ENCODE peak calls at places on chromosome 1, in five cellular contexts. One of them, this sample, is unnamed.

GRCh38 chr1:73839922-73840321 is 358.1 kb downstream of the LRRIQ3 start:
- DNase-seq in NCI-H1092: no peak
- DNase-seq in lung: no peak
- DNase-seq in naive thymus-derived CD8-positive, alpha-beta T cell: no peak
- DNase-seq in stimulated activated CD4-positive, alpha-beta T cell treated with anti-CD3 and anti-CD28 coated beads, Interleukin-15, amount 100 ng/mL, for 1 hour: no peak
- DNase-seq in this sample: peak

GRCh38 chr1:83978056-83978455 is 20.9 kb downstream of the TTLL7 start:
- DNase-seq in NCI-H1092: peak
- DNase-seq in naive thymus-derived CD8-positive, alpha-beta T cell: no peak
- DNase-seq in lung: no peak
- DNase-seq in stimulated activated CD4-positive, alpha-beta T cell treated with anti-CD3 and anti-CD28 coated beads, Interleukin-15, amount 100 ng/mL, for 1 hour: no peak
- DNase-seq in this sample: no peak

GRCh38 chr1:246497331-246497915 is 9.7 kb downstream of the SMYD3 start:
- DNase-seq in naive thymus-derived CD8-positive, alpha-beta T cell: peak
- DNase-seq in stimulated activated CD4-positive, alpha-beta T cell treated with anti-CD3 and anti-CD28 coated beads, Interleukin-15, amount 100 ng/mL, for 1 hour: no peak
- DNase-seq in NCI-H1092: peak
- DNase-seq in lung: no peak
- DNase-seq in this sample: no peak

GRCh38 chr1:184520343-184520742 is 133.5 kb downstream of the C1orf21 start:
- DNase-seq in naive thymus-derived CD8-positive, alpha-beta T cell: no peak
- DNase-seq in stimulated activated CD4-positive, alpha-beta T cell treated with anti-CD3 and anti-CD28 coated beads, Interleukin-15, amount 100 ng/mL, for 1 hour: no peak
- DNase-seq in lung: no peak
- DNase-seq in NCI-H1092: no peak
- DNase-seq in this sample: no peak

GRCh38 chr1:39490596-39491145 is 765 bp upstream of the BMP8A start:
- DNase-seq in stimulated activated CD4-positive, alpha-beta T cell treated with anti-CD3 and anti-CD28 coated beads, Interleukin-15, amount 100 ng/mL, for 1 hour: no peak
- DNase-seq in NCI-H1092: peak
- DNase-seq in lung: no peak
- DNase-seq in naive thymus-derived CD8-positive, alpha-beta T cell: peak
- DNase-seq in this sample: no peak

GRCh38 chr1:18962121-18962721 is 5.7 kb upstream of the IFFO2 start:
- DNase-seq in stimulated activated CD4-positive, alpha-beta T cell treated with anti-CD3 and anti-CD28 coated beads, Interleukin-15, amount 100 ng/mL, for 1 hour: no peak
- DNase-seq in lung: no peak
- DNase-seq in NCI-H1092: no peak
- DNase-seq in naive thymus-derived CD8-positive, alpha-beta T cell: no peak
- DNase-seq in this sample: peak

GRCh38 chr1:107820797-107821196 is 144.2 kb downstream of the VAV3 start:
- DNase-seq in NCI-H1092: no peak
- DNase-seq in lung: no peak
- DNase-seq in naive thymus-derived CD8-positive, alpha-beta T cell: no peak
- DNase-seq in stimulated activated CD4-positive, alpha-beta T cell treated with anti-CD3 and anti-CD28 coated beads, Interleukin-15, amount 100 ng/mL, for 1 hour: no peak
- DNase-seq in this sample: no peak

GRCh38 chr1:145994391-145995120 is 1.8 kb downstream of the TXNIP start:
- DNase-seq in stimulated activated CD4-positive, alpha-beta T cell treated with anti-CD3 and anti-CD28 coated beads, Interleukin-15, amount 100 ng/mL, for 1 hour: no peak
- DNase-seq in NCI-H1092: no peak
- DNase-seq in lung: no peak
- DNase-seq in naive thymus-derived CD8-positive, alpha-beta T cell: peak
- DNase-seq in this sample: no peak

GRCh38 chr1:84170171-84170570 is 26.1 kb downstream of the PRKACB start:
- DNase-seq in naive thymus-derived CD8-positive, alpha-beta T cell: no peak
- DNase-seq in stimulated activated CD4-positive, alpha-beta T cell treated with anti-CD3 and anti-CD28 coated beads, Interleukin-15, amount 100 ng/mL, for 1 hour: no peak
- DNase-seq in NCI-H1092: no peak
- DNase-seq in lung: no peak
- DNase-seq in this sample: no peak

GRCh38 chr1:92792340-92792782 is 7.5 kb upstream of the EVI5 start:
- DNase-seq in stimulated activated CD4-positive, alpha-beta T cell treated with anti-CD3 and anti-CD28 coated beads, Interleukin-15, amount 100 ng/mL, for 1 hour: no peak
- DNase-seq in lung: no peak
- DNase-seq in NCI-H1092: no peak
- DNase-seq in naive thymus-derived CD8-positive, alpha-beta T cell: no peak
- DNase-seq in this sample: no peak

GRCh38 chr1:78797108-78797781 is 147.6 kb downstream of the IFI44 start:
- DNase-seq in naive thymus-derived CD8-positive, alpha-beta T cell: no peak
- DNase-seq in lung: no peak
- DNase-seq in NCI-H1092: no peak
- DNase-seq in stimulated activated CD4-positive, alpha-beta T cell treated with anti-CD3 and anti-CD28 coated beads, Interleukin-15, amount 100 ng/mL, for 1 hour: no peak
- DNase-seq in this sample: no peak